ENCODE peak calls at places on chromosomes 1 and 21, in six cellular contexts. W, T, B, U, M and D are unnamed samples. For H3K9me3 and H3K4me1, the result is how much of the 10 kb centered on the place peaks cover.

GRCh38 chr21:29318354-29318753 is 19.6 kb downstream of the BACH1 start:
- DNase-seq in W (no peak), T (peak), M (no peak), U (no peak), B (no peak), D (no peak)

GRCh38 chr1:78339490-78339889 is 151.3 kb upstream of the PTGFR start:
- DNase-seq in W (no peak), B (no peak), U (no peak), T (peak), M (no peak), D (peak)

GRCh38 chr21:38913120-38913975 is 107.6 kb downstream of the ETS2 start:
- DNase-seq in T (peak), U (peak), B (no peak), M (peak), W (peak), D (peak)

GRCh38 chr21:34969431-34970036 is 79.6 kb downstream of the RUNX1 start:
- DNase-seq in M (no peak), W (no peak), T (no peak), U (no peak), B (no peak), D (no peak)

GRCh38 chr1:115648717-115649691 is 7.2 kb downstream of the VANGL1 start:
- DNase-seq in U (no peak), B (no peak), M (no peak), W (peak), T (no peak), D (peak)

GRCh38 chr1:55812281-55812680 is 597.1 kb upstream of the USP24 start:
- DNase-seq in U (no peak), W (no peak), B (no peak), M (no peak), T (peak), D (no peak)

GRCh38 chr21:46599251-46599572 is 5.7 kb downstream of the S100B start:
- DNase-seq in W (no peak), U (peak), M (peak), B (no peak), T (peak), D (peak)

GRCh38 chr1:244992833-244993232 is 128.5 kb upstream of the HNRNPU start:
- DNase-seq in M (no peak), B (no peak), W (no peak), U (no peak), T (peak), D (peak)

GRCh38 chr21:32334980-32335471 is 36.4 kb downstream of the MRAP start:
- DNase-seq in W (peak), M (no peak), B (no peak), U (no peak), T (no peak), D (peak)

GRCh38 chr1:16716691-16717173 is 23.6 kb upstream of the RNU1-4 start:
- DNase-seq in T (no peak), W (peak), U (no peak), B (no peak), M (peak), D (no peak)

GRCh38 chr1:228517655-228518054 is 30.5 kb downstream of the RNF187 start:
- DNase-seq in U (no peak), B (no peak), T (no peak), M (no peak), W (no peak), D (no peak)

GRCh38 chr1:20666804-20667203 is 5.6 kb upstream of the DDOST start:
- DNase-seq in W (no peak), B (no peak), M (no peak), U (no peak), T (peak), D (peak)

GRCh38 chr21:42423685-42424084 is 20.0 kb downstream of the UBASH3A start:
- DNase-seq in T (no peak), W (no peak), M (no peak), U (no peak), B (no peak), D (no peak)

GRCh38 chr1:85109475-85109874 is 61.2 kb upstream of the MCOLN3 start:
- DNase-seq in M (peak), W (peak), B (peak), T (peak), U (peak), D (peak)

GRCh38 chr1:113452921-113453770 is 62.8 kb downstream of the MAGI3 start:
- DNase-seq in M (peak), U (no peak), B (no peak), T (peak), W (no peak), D (peak)

GRCh38 chr1:116377564-116378529 is 4.8 kb downstream of the ATP1A1 start:
- DNase-seq in U (no peak), M (no peak), B (no peak), T (peak), W (no peak), D (peak)

GRCh38 chr21:44331650-44332306 is 7.4 kb downstream of the CFAP410 start:
- DNase-seq in T (peak), W (no peak), M (no peak), B (no peak), U (no peak), D (peak)

GRCh38 chr1:211135342-211135950 is 1.5 kb upstream of the KCNH1 start:
- DNase-seq in B (no peak), T (peak), M (peak), U (peak), W (no peak), D (peak)

GRCh38 chr1:33709780-33710713 is 153.8 kb upstream of the HMGB4 start:
- DNase-seq in B (no peak), U (no peak), M (no peak), T (no peak), W (no peak), D (no peak)

GRCh38 chr1:212943393-212943710 is 7.0 kb upstream of the VASH2 start:
- DNase-seq in B (no peak), M (no peak), U (no peak), W (no peak), T (no peak), D (no peak)

GRCh38 chr21:46605759-46606426 is 1.0 kb upstream of the S100B start:
- DNase-seq in M (no peak), T (no peak), B (no peak), W (no peak), U (no peak), D (no peak)

GRCh38 chr1:69244211-69244610 is 323.5 kb upstream of the LRRC7 start:
- DNase-seq in U (no peak), T (no peak), M (no peak), W (peak), B (peak), D (no peak)

GRCh38 chr1:206941766-206942418 is 4.4 kb downstream of the PIGR start:
- DNase-seq in T (no peak), W (no peak), M (no peak), B (no peak), U (no peak), D (no peak)

GRCh38 chr1:24636661-24637357 is 6.3 kb upstream of the SRRM1 start:
- DNase-seq in B (no peak), T (no peak), M (no peak), W (no peak), U (no peak), D (no peak)

GRCh38 chr1:234953655-234954420 is 174.8 kb downstream of the TOMM20 start:
- DNase-seq in W (no peak), M (no peak), U (no peak), B (no peak), T (no peak), D (no peak)
- H3K9me3 ChIP-seq in W (under half), M (under half), U (under half), B (under half), T (under half), D (under half)

DNA sequence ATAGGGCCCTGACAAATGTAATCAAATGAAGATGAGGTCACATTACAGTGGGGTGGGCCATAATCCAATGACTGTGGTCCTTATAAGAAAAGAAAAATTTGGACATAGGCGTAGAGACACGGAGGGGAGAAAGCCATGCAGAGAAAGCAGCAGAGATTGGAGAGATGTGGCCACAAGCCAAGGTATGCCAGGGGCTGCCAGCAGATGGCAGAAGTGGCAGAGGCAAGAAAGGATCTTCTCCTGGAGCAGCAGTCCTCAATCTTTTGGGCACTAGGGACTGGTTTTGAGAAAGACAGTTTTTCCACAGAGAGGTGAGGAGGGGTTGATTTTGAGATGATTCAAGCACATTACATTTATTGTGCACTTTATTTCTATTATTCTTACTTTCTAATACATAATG is 355.1 kb downstream of the NPHP4 start:
- DNase-seq in U (no peak), T (no peak), M (no peak), B (no peak), W (no peak), D (no peak)
- H3K4ac ChIP-seq in U (no peak), T (no peak), M (no peak), B (no peak), W (no peak), D (no peak)

DNA sequence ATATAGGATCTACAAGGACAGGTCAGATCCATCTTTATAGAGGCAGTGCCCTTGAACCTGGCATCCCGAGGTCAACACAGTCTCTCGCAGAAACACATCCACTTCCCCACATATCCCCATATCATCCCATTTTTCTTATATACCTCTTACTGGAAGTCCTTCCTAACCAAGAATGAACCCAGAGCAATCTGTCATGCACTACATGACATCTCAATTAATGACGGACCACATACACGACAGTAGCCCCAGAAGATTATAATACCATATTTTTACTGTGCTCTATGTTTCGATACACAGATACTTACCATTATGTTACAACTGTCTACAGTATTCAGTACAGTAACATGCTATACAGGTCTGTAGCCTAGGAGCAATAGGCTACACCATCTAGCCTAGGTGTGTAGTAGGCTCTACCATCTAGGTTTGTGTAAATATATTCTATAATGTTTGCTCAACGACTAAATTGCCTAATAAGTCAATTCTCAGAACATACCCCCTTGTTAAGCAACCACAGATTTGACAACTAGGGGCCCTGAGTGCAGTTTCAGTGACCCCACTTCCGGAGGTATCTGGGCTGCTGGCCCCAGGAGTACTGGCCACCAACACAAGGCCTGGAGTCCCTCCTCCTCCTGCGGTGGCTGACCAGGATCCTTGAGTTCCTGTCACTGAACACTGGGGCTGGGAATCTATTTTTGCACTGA is 28.1 kb downstream of the PTPN14 start:
- DNase-seq in W (no peak), T (no peak), M (no peak), B (no peak), U (no peak), D (no peak)
- H3K4me1 ChIP-seq in W (under half), T (under half), M (under half), B (under half), U (under half), D (under half)

GRCh38 chr1:9289090-9289534 is 3.6 kb upstream of the SPSB1 start:
- DNase-seq in B (no peak), U (peak), M (peak), T (peak), W (peak), D (peak)

GRCh38 chr1:9282436-9282955 is 10.2 kb upstream of the SPSB1 start:
- DNase-seq in W (no peak), T (no peak), U (no peak), B (no peak), M (no peak), D (no peak)

GRCh38 chr1:9289724-9290493 is 2.8 kb upstream of the SPSB1 start:
- DNase-seq in B (no peak), T (peak), M (peak), U (no peak), W (no peak), D (peak)

GRCh38 chr1:9284061-9284460 is 8.6 kb upstream of the SPSB1 start:
- DNase-seq in M (no peak), W (no peak), B (no peak), U (no peak), T (no peak), D (no peak)

DNA sequence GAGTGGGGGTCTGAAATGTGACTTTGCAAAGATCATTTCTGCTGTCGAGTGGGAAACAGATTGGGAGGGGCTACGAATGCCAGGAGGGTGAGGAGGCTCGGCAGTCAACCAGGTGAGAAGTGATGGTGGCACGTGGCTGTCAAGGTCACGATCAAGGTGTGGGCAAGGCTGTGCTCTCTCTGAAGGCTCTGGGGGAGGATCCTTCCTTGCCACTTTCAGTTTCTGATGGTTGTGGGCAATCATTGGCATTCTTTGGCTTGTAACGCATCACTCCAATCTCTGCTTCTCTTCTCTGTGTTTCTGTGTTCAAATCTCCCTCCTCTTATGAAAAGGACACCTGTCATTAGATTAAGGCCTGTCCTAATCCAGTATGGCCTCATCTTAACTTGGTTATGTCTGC is 6.1 kb upstream of the SPSB1 start:
- DNase-seq in T (no peak), M (no peak), U (no peak), B (no peak), W (no peak), D (no peak)
- H3K9me3 ChIP-seq in T (under half), M (under half), U (under half), B (under half), W (under half), D (under half)

DNA sequence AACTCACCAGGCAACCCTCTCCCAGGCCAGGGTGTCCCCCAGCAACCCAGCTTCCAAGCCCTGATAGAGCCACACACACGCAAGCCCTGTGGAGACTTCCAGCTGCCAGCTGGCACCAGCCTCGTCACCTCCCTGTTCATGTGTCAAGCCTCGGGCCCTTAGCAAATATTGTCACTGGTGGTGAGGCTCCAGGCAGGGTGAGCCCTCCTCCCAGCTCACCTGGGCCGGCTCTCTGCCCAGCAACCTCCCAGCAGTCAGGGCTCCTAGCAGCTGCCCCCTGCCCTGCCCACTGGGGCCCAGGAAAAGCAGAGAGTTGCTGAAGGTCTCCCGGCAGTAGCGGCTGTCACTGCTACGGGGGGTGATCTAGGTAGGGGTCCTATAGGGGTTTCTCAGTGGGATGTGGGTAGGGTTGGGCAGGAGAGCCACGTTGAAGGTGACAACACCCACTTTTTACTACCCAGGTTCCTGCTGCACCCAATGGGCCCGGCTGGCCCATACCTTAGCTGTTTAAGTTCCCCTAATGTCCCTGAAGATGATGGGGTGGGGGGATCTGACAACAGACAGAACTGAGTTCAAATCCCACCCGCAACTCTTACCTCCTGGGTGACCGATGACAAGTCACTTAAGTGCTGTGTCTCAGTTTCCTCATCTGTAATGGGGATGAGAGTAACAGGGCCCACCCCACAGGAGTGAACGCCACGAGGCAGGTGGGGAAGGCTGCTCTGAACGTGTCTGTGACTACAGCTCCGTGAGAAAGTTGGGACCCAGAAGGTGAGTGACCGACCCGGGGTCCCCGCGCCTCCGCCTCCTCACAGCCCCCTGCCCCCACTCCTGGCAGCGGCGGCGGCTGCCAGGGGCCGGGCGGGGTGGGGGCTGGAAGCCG is 678 bp downstream of the TTC39A start:
- DNase-seq in U (no peak), T (no peak), W (no peak), M (no peak), B (no peak), D (no peak)
- H3K4ac ChIP-seq in U (no peak), T (no peak), W (no peak), M (no peak), B (no peak), D (no peak)

GRCh38 chr1:32305310-32305709 is 13.4 kb downstream of the HDAC1 start:
- DNase-seq in W (no peak), B (no peak), T (no peak), M (no peak), U (no peak), D (no peak)
- H3K4me1 ChIP-seq in W (under half), B (under half), T (under half), M (under half), U (under half), D (under half)

DNA sequence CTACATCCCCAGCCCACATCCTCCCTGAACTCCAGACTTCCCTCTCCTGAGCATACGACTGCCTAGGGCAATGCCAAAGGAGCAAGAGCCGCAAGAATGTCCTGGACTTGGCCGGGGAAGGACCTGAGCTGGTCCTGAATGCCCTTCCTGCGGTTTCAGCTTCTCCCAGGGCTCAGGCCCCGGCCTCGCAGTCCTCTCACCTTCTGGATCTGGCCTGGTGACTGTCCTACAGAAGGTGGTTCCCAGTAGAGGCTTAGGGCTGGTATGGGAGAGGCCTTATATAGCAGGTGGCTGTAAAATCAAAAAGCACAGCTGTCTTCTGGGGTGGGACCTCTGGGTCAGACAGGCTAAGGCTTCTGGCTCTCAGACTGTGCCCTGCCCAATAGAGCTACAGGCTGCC is at the start of gene LYPD8:
- DNase-seq in M (no peak), T (no peak), W (no peak), B (no peak), U (no peak), D (no peak)
- H3K9me3 ChIP-seq in M (half or more), T (under half), W (half or more), B (half or more), U (half or more), D (under half)

GRCh38 chr1:224632381-224632871 is 16.3 kb downstream of the CNIH3 start:
- DNase-seq in T (peak), M (no peak), W (no peak), B (no peak), U (no peak), D (peak)
- H3K4ac ChIP-seq in T (peak), M (peak), W (no peak), B (no peak), U (no peak), D (no peak)

DNA sequence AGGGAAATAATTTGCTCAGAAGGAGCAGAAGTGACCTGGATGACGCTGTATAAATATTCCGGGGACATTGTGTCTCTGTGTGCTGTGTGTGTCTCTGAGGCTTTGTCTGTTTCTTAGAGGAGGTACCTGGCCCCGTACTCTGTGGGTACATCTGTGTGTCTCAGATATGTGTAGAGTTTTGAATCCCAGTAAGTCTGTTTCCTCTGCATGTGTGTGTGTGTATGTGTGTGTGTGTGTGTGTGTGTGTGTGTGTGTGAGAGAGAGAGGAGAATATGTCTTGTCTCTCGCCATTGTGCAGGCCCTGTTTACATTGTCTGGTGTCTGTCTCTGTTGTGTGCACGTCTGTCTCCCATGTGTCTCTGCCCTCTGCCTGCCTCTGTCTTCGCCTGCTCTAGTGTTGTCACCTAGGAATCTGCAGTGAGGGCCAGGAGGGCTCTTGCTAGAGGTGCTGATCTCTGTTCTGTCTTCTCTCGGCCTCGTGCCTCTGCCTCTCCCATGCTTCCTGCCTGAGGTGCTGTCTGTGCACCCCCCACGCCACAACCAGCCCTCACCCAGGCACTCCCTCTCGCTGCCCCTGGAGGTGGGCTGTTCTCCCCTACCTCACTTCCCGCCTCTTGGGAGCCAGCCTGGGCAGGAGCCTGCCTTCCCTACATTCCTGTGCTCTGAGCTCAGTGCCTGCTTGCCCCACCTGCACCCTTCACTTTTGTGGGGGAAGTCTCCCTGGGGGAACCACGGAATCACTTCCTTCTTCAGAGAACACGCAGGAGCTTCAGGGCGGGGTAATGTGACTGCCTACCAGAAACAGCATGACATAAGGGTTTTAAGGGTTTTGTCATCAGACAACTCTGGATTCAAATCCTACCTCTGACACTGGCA is 5.9 kb downstream of the MAP7D1 start:
- DNase-seq in B (no peak), U (no peak), T (no peak), W (peak), M (peak), D (peak)
- H3K4me1 ChIP-seq in B (under half), U (under half), T (under half), W (under half), M (under half), D (under half)